ENCODE peak calls at places on chromosomes 11 and 22, in five cellular contexts. S is RCC 7860; D is activated CD4-positive, alpha-beta T cell treated with anti-CD3 and anti-CD28 coated beads for 1 hour; X is choroid plexus epithelial cell; P is cardiac fibroblast. Y is an unnamed sample.

GRCh38 chr22:43411981-43412807 is at the start of gene MPPED1:
- DNase-seq in D (no peak), X (no peak), S (no peak), P (no peak), Y (no peak)

GRCh38 chr22:17807571-17808410 is 33.5 kb upstream of the BID start:
- DNase-seq in D (no peak), S (no peak), X (peak; percentile 50), P (no peak), Y (no peak)

GRCh38 chr11:35066029-35066428 is 72.9 kb upstream of the CD44 start:
- DNase-seq in D (no peak), S (no peak), P (no peak), X (no peak), Y (no peak)

GRCh38 chr11:122209619-122210377 is 93.8 kb upstream of the BLID start:
- DNase-seq in D (no peak), S (no peak), P (peak; percentile 97), X (peak; percentile 95), Y (no peak)

GRCh38 chr11:83350187-83350586 is 64.0 kb upstream of the CCDC90B start:
- DNase-seq in X (no peak), S (no peak), P (no peak), D (no peak), Y (no peak)

GRCh38 chr22:18112440-18112839 is 1.8 kb downstream of the TUBA8 start:
- DNase-seq in P (no peak), S (no peak), X (no peak), D (no peak), Y (no peak)

GRCh38 chr11:69460540-69461257 is 20.8 kb upstream of the LINC01488 start:
- DNase-seq in D (no peak), S (peak; percentile 28), X (peak; percentile 24), P (peak; percentile 97), Y (no peak)

GRCh38 chr11:35675901-35676610 is 13.5 kb downstream of the TRIM44 start:
- DNase-seq in P (peak; percentile 22), S (no peak), D (no peak), X (peak; percentile 57), Y (no peak)

GRCh38 chr11:23569547-23569946 is 709.3 kb upstream of the CCDC179 start:
- DNase-seq in S (no peak), X (peak; percentile 7), D (no peak), P (no peak), Y (no peak)

GRCh38 chr22:38205261-38206128 is 3.7 kb downstream of the MAFF start:
- DNase-seq in P (peak; percentile 49), D (no peak), S (no peak), X (peak; percentile 88), Y (no peak)

GRCh38 chr22:17920145-17920605 is 104.2 kb downstream of the MICAL3 start:
- DNase-seq in S (peak; percentile 61), D (no peak), P (peak; percentile 48), X (peak; percentile 56), Y (no peak)

GRCh38 chr11:103659138-103659734 is 377.2 kb upstream of the DDI1 start:
- DNase-seq in P (peak; percentile 49), S (peak; percentile 23), X (peak; percentile 33), D (no peak), Y (no peak)

GRCh38 chr11:77046060-77046501 is 11.9 kb downstream of the B3GNT6 start:
- DNase-seq in D (peak; percentile 43), S (no peak), P (peak; percentile 20), X (peak; percentile 23), Y (peak; percentile 58)

GRCh38 chr22:30474683-30475424 is 3.0 kb upstream of the SEC14L3 start:
- DNase-seq in D (no peak), X (peak; percentile 5), P (no peak), S (no peak), Y (peak; percentile 33)

GRCh38 chr22:46574993-46575914 is 37.8 kb upstream of the CELSR1 start:
- DNase-seq in P (no peak), X (no peak), S (no peak), D (no peak), Y (no peak)

GRCh38 chr22:41555325-41555724 is 5.5 kb upstream of the CSDC2 start:
- DNase-seq in P (no peak), S (no peak), X (no peak), D (no peak), Y (no peak)

GRCh38 chr11:116712428-116712827 is 60.4 kb downstream of the BUD13 start:
- DNase-seq in P (no peak), D (no peak), X (no peak), S (no peak), Y (no peak)

Y was measured in naive thymus-derived CD8-positive, alpha-beta T cell.